ENCODE peak calls at places on chromosome 5, in four cellular contexts. V, X, G and J are unnamed samples.

GRCh38 chr5:175859422-175859821 is 12.0 kb upstream of the CPLX2 start:
- DNase-seq in V (no peak), X (no peak), G (no peak), J (no peak)

GRCh38 chr5:43554497-43554896 is 2.4 kb downstream of the PAIP1 start:
- DNase-seq in V (no peak), X (no peak), G (no peak), J (no peak)

GRCh38 chr5:39578887-39579497 is 154.2 kb upstream of the DAB2 start:
- DNase-seq in V (no peak), X (peak; percentile 25), G (no peak), J (no peak)

GRCh38 chr5:1363160-1363559 is 18.3 kb upstream of the CLPTM1L start:
- DNase-seq in V (no peak), X (no peak), G (no peak), J (no peak)

GRCh38 chr5:54449923-54450322 is 5.6 kb upstream of the HSPB3 start:
- DNase-seq in V (no peak), X (no peak), G (no peak), J (no peak)

GRCh38 chr5:175464414-175465233 is 13.7 kb upstream of the SFXN1 start:
- DNase-seq in V (no peak), X (peak; percentile 59), G (peak; percentile 62), J (peak; percentile 79)

GRCh38 chr5:81763294-81763928 is 12.5 kb upstream of the SSBP2 start:
- DNase-seq in V (no peak), X (peak; percentile 56), G (no peak), J (no peak)

GRCh38 chr5:102561894-102562760 is 63.3 kb upstream of the SLCO6A1 start:
- DNase-seq in V (no peak), X (peak; percentile 28), G (no peak), J (peak; percentile 83)

GRCh38 chr5:100690036-100690560 is 154.9 kb downstream of the FAM174A start:
- DNase-seq in V (no peak), X (no peak), G (no peak), J (no peak)

GRCh38 chr5:60944904-60945759 is at the start of the genes ERCC8 and NDUFAF2:
- DNase-seq in V (peak; percentile 73), X (peak; percentile 94), G (peak; percentile 96), J (peak; percentile 90)

GRCh38 chr5:179253730-179254129 is 91.5 kb downstream of the ADAMTS2 start:
- DNase-seq in V (no peak), X (no peak), G (no peak), J (peak; percentile 6)

GRCh38 chr5:167967494-167968180 is 323.8 kb upstream of the WWC1 start:
- DNase-seq in V (no peak), X (no peak), G (no peak), J (no peak)

GRCh38 chr5:76402251-76402879 is 720 bp upstream of the IQGAP2 start:
- DNase-seq in V (peak; percentile 85), X (peak; percentile 94), G (peak; percentile 64), J (peak; percentile 61)

GRCh38 chr5:109406719-109407118 is 3.1 kb downstream of the PJA2 start:
- DNase-seq in V (no peak), X (no peak), G (no peak), J (no peak)

GRCh38 chr5:97100486-97100885 is 41.9 kb downstream of the LIX1 start:
- DNase-seq in V (no peak), X (no peak), G (no peak), J (no peak)

GRCh38 chr5:139765409-139766217 is 30.0 kb upstream of the PSD2 start:
- DNase-seq in V (no peak), X (peak; percentile 87), G (peak; percentile 93), J (peak; percentile 84)

GRCh38 chr5:153629027-153629426 is 138.6 kb downstream of the GRIA1 start:
- DNase-seq in V (no peak), X (no peak), G (peak; percentile 1), J (peak; percentile 32)

GRCh38 chr5:16695779-16696178 is 79.0 kb upstream of the RETREG1 start:
- DNase-seq in V (no peak), X (no peak), G (peak; percentile 63), J (no peak)

GRCh38 chr5:134127376-134127861 is 12.9 kb downstream of the TCF7 start:
- DNase-seq in V (peak; percentile 79), X (no peak), G (no peak), J (no peak)

GRCh38 chr5:146068136-146068717 is 37.1 kb downstream of the PLAC8L1 start:
- DNase-seq in V (no peak), X (no peak), G (no peak), J (no peak)

GRCh38 chr5:41120600-41120999 is 49.5 kb upstream of the MROH2B start:
- DNase-seq in V (no peak), X (no peak), G (no peak), J (no peak)

GRCh38 chr5:174317261-174317894 is 271.9 kb downstream of the NSG2 start:
- DNase-seq in V (no peak), X (peak; percentile 49), G (peak; percentile 84), J (peak; percentile 76)

GRCh38 chr5:178861627-178862026 is 1.9 kb downstream of the ZNF354B start:
- DNase-seq in V (no peak), X (no peak), G (no peak), J (no peak)

GRCh38 chr5:117945261-117945660 is 1043.1 kb downstream of the DTWD2 start:
- DNase-seq in V (no peak), X (no peak), G (no peak), J (no peak)

GRCh38 chr5:10301842-10302610 is 5.7 kb downstream of the CMBL start:
- DNase-seq in V (no peak), X (no peak), G (no peak), J (no peak)

GRCh38 chr5:135326296-135327240 is 72.5 kb downstream of the MACROH2A1 start:
- DNase-seq in V (no peak), X (no peak), G (no peak), J (peak; percentile 20)
- TF ChIP-seq USF1 in V (no peak), X (no peak), G (no peak), J (no peak)

GRCh38 chr5:4294878-4295277 is 699.2 kb downstream of the IRX1 start:
- DNase-seq in V (no peak), X (no peak), G (no peak), J (no peak)

DNA sequence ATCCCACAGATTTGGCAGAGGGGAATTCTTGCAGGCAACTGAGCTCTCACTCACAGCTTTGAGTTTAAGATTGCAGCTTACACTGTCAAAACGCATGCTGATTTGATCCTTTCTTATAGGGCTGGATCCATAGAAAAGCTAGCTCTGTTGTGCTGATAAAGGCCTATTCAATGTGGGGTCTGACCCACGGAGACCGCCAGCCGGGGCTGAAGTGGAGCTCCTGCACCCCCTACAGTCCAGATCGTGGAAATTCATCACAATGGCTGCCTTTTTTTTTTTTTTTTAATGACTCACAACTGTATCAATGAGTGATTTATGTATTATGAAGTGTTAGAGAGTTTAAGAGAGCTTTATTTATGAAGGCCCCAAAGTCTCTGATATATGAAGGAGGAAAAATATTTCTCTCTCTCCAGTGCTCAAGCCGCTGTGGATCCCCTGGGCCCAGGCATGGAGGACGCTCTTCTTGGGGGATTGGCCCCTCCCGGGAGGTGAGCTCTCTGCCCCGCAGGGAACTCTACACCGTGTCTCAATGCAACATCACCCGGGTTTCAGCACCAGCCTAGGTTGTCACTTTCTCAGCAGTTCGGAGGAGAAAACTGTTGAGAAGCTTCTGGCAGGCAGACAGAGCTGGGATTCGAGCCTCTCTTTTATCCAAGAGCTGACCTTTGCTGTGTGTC is 700.2 kb downstream of the IRX1 start:
- DNase-seq in V (no peak), X (peak; percentile 6), G (peak; percentile 45), J (peak; percentile 59)
- TF ChIP-seq USF1 in V (no peak), X (no peak), G (no peak), J (no peak)

GRCh38 chr5:163437011-163437308 is 435 bp upstream of the CCNG1 start:
- DNase-seq in V (no peak), X (no peak), G (no peak), J (no peak)
- TF ChIP-seq USF1 in V (no peak), X (no peak), G (no peak), J (no peak)

DNA sequence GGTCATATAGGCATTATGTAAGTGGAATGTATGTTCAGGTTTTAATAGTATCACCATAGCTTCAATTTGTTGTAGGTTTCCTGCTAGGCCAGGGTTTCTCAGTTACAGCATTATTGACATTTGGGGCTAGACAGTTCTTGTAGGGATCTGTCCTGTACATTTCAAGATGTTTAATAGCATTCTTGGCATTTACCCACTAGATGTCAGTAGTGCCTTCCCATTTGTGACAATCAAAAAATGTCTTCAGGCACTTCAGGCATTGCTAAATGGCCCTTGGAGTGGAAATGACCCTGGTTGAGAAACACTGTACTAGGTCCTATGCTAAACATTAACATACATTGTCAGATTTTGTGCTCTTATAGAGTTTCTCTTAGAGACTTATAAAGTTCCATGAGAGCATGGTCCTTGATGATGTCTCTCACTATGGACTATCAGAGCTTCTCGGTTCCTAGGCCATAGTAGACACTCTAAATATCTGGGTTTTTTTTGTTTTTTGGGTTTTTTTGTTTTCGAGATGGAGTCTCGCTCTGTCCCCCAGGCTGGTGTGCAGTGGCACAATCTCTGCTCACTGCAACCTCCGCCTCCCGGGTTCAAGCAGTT is 1.4 kb downstream of the KIF20A start:
- DNase-seq in V (peak; percentile 62), X (peak; percentile 79), G (peak; percentile 42), J (no peak)
- TF ChIP-seq USF1 in V (no peak), X (no peak), G (no peak), J (no peak)

GRCh38 chr5:72209515-72210115 is 102.3 kb downstream of the MAP1B start:
- DNase-seq in V (no peak), X (no peak), G (no peak), J (no peak)
- TF ChIP-seq USF1 in V (no peak), X (no peak), G (no peak), J (no peak)

GRCh38 chr5:141135718-141136266 is 786 bp downstream of the PCDHB5 start:
- DNase-seq in V (no peak), X (no peak), G (no peak), J (no peak)

DNA sequence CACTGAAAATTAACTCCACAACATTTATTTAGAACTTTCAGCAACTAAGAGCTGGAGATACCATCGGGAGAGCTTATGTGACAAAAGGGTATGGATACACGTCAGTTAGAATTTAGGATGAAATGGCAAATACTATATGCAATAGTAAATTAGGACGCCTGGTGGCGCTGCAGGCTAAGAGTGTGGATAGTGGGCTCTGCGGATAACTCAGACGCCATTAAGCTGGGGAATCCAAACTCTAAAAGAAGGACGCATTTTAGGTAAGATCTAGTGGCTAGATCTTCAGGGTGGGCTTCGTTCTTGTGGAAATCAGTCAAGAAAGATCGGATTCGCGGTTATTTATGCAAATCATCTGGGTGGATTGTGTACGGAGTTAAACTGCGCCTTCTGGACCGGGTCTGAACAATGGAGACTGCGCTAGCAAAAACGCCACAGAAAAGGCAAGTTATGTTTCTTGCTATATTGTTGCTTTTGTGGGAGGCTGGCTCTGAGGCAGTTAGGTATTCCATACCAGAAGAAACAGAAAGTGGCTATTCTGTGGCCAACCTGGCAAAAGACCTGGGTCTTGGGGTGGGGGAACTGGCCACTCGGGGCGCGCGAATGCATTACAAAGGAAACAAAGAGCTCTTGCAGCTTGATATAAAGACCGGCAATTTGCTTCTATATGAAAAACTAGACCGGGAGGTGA is at the start of gene PCDHB5:
- DNase-seq in V (no peak), X (peak; percentile 37), G (no peak), J (peak; percentile 72)
- TF ChIP-seq USF1 in V (no peak), X (no peak), G (no peak), J (no peak)

GRCh38 chr5:154753792-154754191 is 1.4 kb upstream of the LARP1 start:
- DNase-seq in V (no peak), X (peak; percentile 57), G (no peak), J (no peak)
- TF ChIP-seq USF1 in V (no peak), X (no peak), G (no peak), J (no peak)

DNA sequence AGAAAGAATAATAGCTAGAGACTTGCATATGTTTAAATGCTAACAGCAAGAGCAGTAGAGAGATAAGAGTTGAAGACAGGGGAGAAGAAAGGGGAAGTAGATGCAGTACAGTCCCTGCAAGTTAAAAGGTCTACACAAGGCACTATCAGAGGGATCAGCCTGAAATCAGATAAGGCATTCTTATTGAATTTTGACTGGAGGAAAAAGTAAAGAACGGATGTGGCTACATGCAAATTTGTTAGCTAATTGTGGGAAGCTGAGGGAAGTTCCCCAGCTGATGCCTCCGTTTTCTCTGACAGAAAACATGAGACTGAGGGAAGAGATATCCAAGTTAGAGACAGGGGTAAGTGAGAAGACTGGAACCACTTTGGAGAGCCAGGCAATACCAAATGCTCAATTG is 12.9 kb upstream of the RHOBTB3 start:
- DNase-seq in V (peak; percentile 84), X (peak; percentile 67), G (no peak), J (no peak)
- TF ChIP-seq USF1 in V (no peak), X (no peak), G (no peak), J (no peak)